ENCODE peak calls at places on chromosomes 1 and 21, in eight cellular contexts. H is SHP77, C is PC-3, L is iris pigment epithelial cell, Q is neural crest cell, P is SW 1271, T is foreskin keratinocyte, M is posterior cingulate gyrus. D is an unnamed sample.
A peak's percentile ranks its signal among the peaks of the same experiment; 100 is the strongest.

GRCh38 chr1:170239445-170239844 is 93.7 kb downstream of the NTMT2 start:
- DNase-seq in L (no peak), C (peak; percentile 64), Q (no peak), M (no peak), H (no peak), P (no peak), T (peak; percentile 40), D (no peak)

GRCh38 chr1:104648269-104648691 is 898.6 kb downstream of the AMY1C start:
- DNase-seq in P (peak; percentile 45), M (no peak), Q (peak; percentile 3), C (peak; percentile 44), T (peak; percentile 15), H (peak; percentile 57), L (peak; percentile 1), D (no peak)

GRCh38 chr21:36499578-36500471 is 19.9 kb upstream of the CLDN14 start:
- DNase-seq in P (no peak), T (peak; percentile 51), M (no peak), H (no peak), L (peak; percentile 44), C (peak; percentile 70), Q (no peak), D (no peak)

GRCh38 chr1:162732566-162733335 is 57.8 kb upstream of the HSD17B7 start:
- DNase-seq in L (no peak), P (no peak), Q (no peak), H (no peak), M (no peak), T (no peak), C (no peak), D (no peak)

GRCh38 chr1:1399870-1400575 is 888 bp upstream of the CCNL2 start:
- DNase-seq in T (peak; percentile 11), P (no peak), Q (peak; percentile 14), C (peak; percentile 39), H (no peak), M (no peak), L (peak; percentile 40), D (no peak)

GRCh38 chr1:83838573-83838972 is 160.4 kb downstream of the TTLL7 start:
- DNase-seq in P (no peak), L (no peak), M (no peak), H (no peak), C (no peak), Q (no peak), T (no peak), D (no peak)

GRCh38 chr21:27804515-27804914 is 837.6 kb upstream of the ADAMTS5 start:
- DNase-seq in L (no peak), M (no peak), H (no peak), C (no peak), Q (no peak), T (no peak), P (no peak), D (no peak)

GRCh38 chr1:98025858-98026257 is 105.0 kb upstream of the DPYD start:
- DNase-seq in M (no peak), C (no peak), P (no peak), T (no peak), Q (no peak), H (no peak), L (no peak), D (no peak)

GRCh38 chr1:246815693-246816270 is 91.6 kb downstream of the SCCPDH start:
- DNase-seq in T (no peak), Q (no peak), P (no peak), H (no peak), C (no peak), L (no peak), M (no peak), D (no peak)

GRCh38 chr1:180252638-180253536 is 22.8 kb downstream of the LHX4 start:
- DNase-seq in C (peak; percentile 72), L (peak; percentile 71), M (peak; percentile 57), H (peak; percentile 63), T (no peak), Q (peak; percentile 74), P (peak; percentile 39), D (no peak)

GRCh38 chr1:88302843-88303486 is 381.1 kb upstream of the PKN2 start:
- DNase-seq in C (peak; percentile 51), M (peak; percentile 16), Q (no peak), L (peak; percentile 36), P (peak; percentile 9), T (peak; percentile 7), H (no peak), D (no peak)

GRCh38 chr1:27650527-27651175 is 15.7 kb upstream of the FGR start:
- DNase-seq in T (peak; percentile 55), M (no peak), L (peak; percentile 59), H (peak; percentile 20), C (peak; percentile 44), P (no peak), Q (no peak), D (no peak)

GRCh38 chr1:153032677-153033308 is 1.8 kb downstream of the SPRR1B start:
- DNase-seq in T (peak; percentile 98), Q (no peak), C (peak; percentile 93), H (peak; percentile 25), P (peak; percentile 64), L (peak; percentile 25), M (peak; percentile 39), D (no peak)

GRCh38 chr1:109892476-109893368 is 17.9 kb upstream of the CSF1 start:
- DNase-seq in H (no peak), L (peak; percentile 36), M (no peak), Q (no peak), T (peak; percentile 94), C (no peak), P (no peak), D (no peak)

GRCh38 chr1:115233598-115233997 is 104.5 kb downstream of the NGF start:
- DNase-seq in M (no peak), C (no peak), P (no peak), H (no peak), T (no peak), Q (no peak), L (no peak), D (no peak)

GRCh38 chr1:32250893-32251716 is at the start of gene LCK:
- DNase-seq in C (no peak), H (no peak), T (no peak), P (no peak), L (no peak), Q (no peak), M (no peak), D (no peak)

GRCh38 chr1:168179411-168180147 is 817 bp downstream of the TIPRL start:
- DNase-seq in T (peak; percentile 28), M (no peak), C (peak; percentile 20), L (peak; percentile 27), P (no peak), Q (no peak), H (no peak), D (no peak)

GRCh38 chr1:151199860-151200581 is 1.7 kb downstream of the PIP5K1A start:
- DNase-seq in M (no peak), Q (no peak), L (peak; percentile 93), C (peak; percentile 86), H (no peak), P (peak; percentile 58), T (peak; percentile 92), D (no peak)

GRCh38 chr21:40846566-40847411 is at the start of gene DSCAM:
- DNase-seq in C (no peak), P (no peak), H (no peak), T (peak; percentile 53), M (peak; percentile 31), Q (peak; percentile 28), L (no peak), D (peak; percentile 34)

D was measured in progenitor cell of endocrine pancreas.